ENCODE peak calls at places on chromosomes 11 and 22, in eight cellular contexts. Z, U, F, P, L, K, B and R are unnamed samples.

GRCh38 chr11:12746593-12747097 is 72.4 kb downstream of the TEAD1 start:
- DNase-seq in Z (peak; percentile 93), U (no peak), F (peak; percentile 88), P (peak; percentile 95), L (peak; percentile 29), K (peak; percentile 86), B (no peak), R (peak; percentile 93)

GRCh38 chr11:114290503-114291239 is 5.5 kb upstream of the NNMT start:
- DNase-seq in Z (no peak), U (no peak), F (peak; percentile 59), P (no peak), L (peak; percentile 87), K (no peak), B (no peak), R (peak; percentile 43)

GRCh38 chr11:73072935-73073481 is 69.1 kb downstream of the FCHSD2 start:
- DNase-seq in Z (peak; percentile 12), U (no peak), F (peak; percentile 65), P (no peak), L (peak; percentile 34), K (peak; percentile 19), B (no peak), R (peak; percentile 51)

GRCh38 chr22:20389288-20389687 is 4.7 kb upstream of the ZNF74 start:
- DNase-seq in Z (no peak), U (no peak), F (no peak), P (no peak), L (no peak), K (no peak), B (no peak), R (no peak)

GRCh38 chr11:79113099-79113498 is 327.7 kb downstream of the TENM4 start:
- DNase-seq in Z (no peak), U (no peak), F (peak; percentile 29), P (no peak), L (peak; percentile 14), K (no peak), B (no peak), R (peak; percentile 51)

GRCh38 chr22:19892925-19893324 is 38.3 kb upstream of the GNB1L start:
- DNase-seq in Z (peak; percentile 33), U (no peak), F (no peak), P (no peak), L (no peak), K (no peak), B (no peak), R (no peak)

GRCh38 chr11:66973956-66974585 is 1.0 kb upstream of the C11orf86 start:
- DNase-seq in Z (no peak), U (no peak), F (peak; percentile 56), P (no peak), L (peak; percentile 52), K (no peak), B (no peak), R (peak; percentile 53)

GRCh38 chr22:42270178-42270511 is 308 bp downstream of the TCF20 start:
- DNase-seq in Z (no peak), U (no peak), F (no peak), P (peak; percentile 70), L (no peak), K (no peak), B (no peak), R (no peak)

GRCh38 chr11:60222141-60222540 is 20.8 kb downstream of the MS4A4E start:
- DNase-seq in Z (no peak), U (no peak), F (no peak), P (no peak), L (no peak), K (no peak), B (no peak), R (no peak)

GRCh38 chr22:19149047-19149883 is 827 bp downstream of the GSC2 start:
- DNase-seq in Z (no peak), U (no peak), F (no peak), P (peak; percentile 75), L (no peak), K (no peak), B (no peak), R (no peak)

GRCh38 chr11:88179141-88179540 is 3.9 kb upstream of the RAB38 start:
- DNase-seq in Z (peak; percentile 61), U (no peak), F (no peak), P (no peak), L (peak; percentile 33), K (no peak), B (no peak), R (no peak)

GRCh38 chr11:61671527-61671926 is 8.7 kb upstream of the DAGLA start:
- DNase-seq in Z (no peak), U (no peak), F (no peak), P (peak; percentile 75), L (no peak), K (no peak), B (no peak), R (no peak)

GRCh38 chr11:93542753-93543246 is 391 bp downstream of the SMCO4 start:
- DNase-seq in Z (no peak), U (no peak), F (no peak), P (no peak), L (no peak), K (no peak), B (no peak), R (no peak)

GRCh38 chr11:120462825-120463224 is 48.7 kb upstream of the GRIK4 start:
- DNase-seq in Z (peak; percentile 35), U (no peak), F (no peak), P (no peak), L (no peak), K (no peak), B (no peak), R (no peak)

GRCh38 chr22:36736701-36737320 is 33.3 kb upstream of the CACNG2 start:
- DNase-seq in Z (no peak), U (no peak), F (no peak), P (no peak), L (no peak), K (no peak), B (no peak), R (no peak)

GRCh38 chr11:35553831-35554230 is 28.4 kb upstream of the PAMR1 start:
- DNase-seq in Z (peak; percentile 99), U (peak; percentile 93), F (peak; percentile 60), P (no peak), L (peak; percentile 98), K (no peak), B (no peak), R (peak; percentile 54)

GRCh38 chr11:44518968-44519550 is 46.4 kb upstream of the CD82 start:
- DNase-seq in Z (no peak), U (no peak), F (no peak), P (no peak), L (no peak), K (no peak), B (no peak), R (no peak)

GRCh38 chr22:35708453-35708852 is 9.2 kb upstream of the APOL5 start:
- DNase-seq in Z (peak; percentile 69), U (no peak), F (peak; percentile 60), P (no peak), L (no peak), K (no peak), B (no peak), R (peak; percentile 26)

GRCh38 chr11:72333657-72334056 is 89.7 kb upstream of the PHOX2A start:
- DNase-seq in Z (no peak), U (no peak), F (no peak), P (peak; percentile 89), L (no peak), K (no peak), B (no peak), R (peak; percentile 4)

GRCh38 chr11:87235366-87235765 is 197.6 kb downstream of the TMEM135 start:
- DNase-seq in Z (no peak), U (no peak), F (no peak), P (no peak), L (no peak), K (no peak), B (no peak), R (no peak)

GRCh38 chr11:64355078-64355940 is 3.7 kb upstream of the RPS6KA4 start:
- DNase-seq in Z (peak; percentile 77), U (no peak), F (peak; percentile 87), P (peak; percentile 91), L (peak; percentile 71), K (peak; percentile 93), B (no peak), R (peak; percentile 80)
- TF ChIP-seq CTCF in Z (peak; percentile 91), U (peak; percentile 90), F (peak; percentile 89), P (peak; percentile 76), L (peak; percentile 64), K (peak; percentile 99), B (peak; percentile 66), R (peak; percentile 72)

GRCh38 chr22:48795664-48796063 is 1032.0 kb downstream of the BRD1 start:
- DNase-seq in Z (no peak), U (no peak), F (no peak), P (no peak), L (no peak), K (no peak), B (no peak), R (no peak)
- H3K4me3 ChIP-seq in Z (no peak overlapping the region), U (no peak overlapping the region), F (no peak overlapping the region), P (no peak overlapping the region), L (no peak overlapping the region), K (no peak overlapping the region), B (no peak overlapping the region), R (no peak overlapping the region)

DNA sequence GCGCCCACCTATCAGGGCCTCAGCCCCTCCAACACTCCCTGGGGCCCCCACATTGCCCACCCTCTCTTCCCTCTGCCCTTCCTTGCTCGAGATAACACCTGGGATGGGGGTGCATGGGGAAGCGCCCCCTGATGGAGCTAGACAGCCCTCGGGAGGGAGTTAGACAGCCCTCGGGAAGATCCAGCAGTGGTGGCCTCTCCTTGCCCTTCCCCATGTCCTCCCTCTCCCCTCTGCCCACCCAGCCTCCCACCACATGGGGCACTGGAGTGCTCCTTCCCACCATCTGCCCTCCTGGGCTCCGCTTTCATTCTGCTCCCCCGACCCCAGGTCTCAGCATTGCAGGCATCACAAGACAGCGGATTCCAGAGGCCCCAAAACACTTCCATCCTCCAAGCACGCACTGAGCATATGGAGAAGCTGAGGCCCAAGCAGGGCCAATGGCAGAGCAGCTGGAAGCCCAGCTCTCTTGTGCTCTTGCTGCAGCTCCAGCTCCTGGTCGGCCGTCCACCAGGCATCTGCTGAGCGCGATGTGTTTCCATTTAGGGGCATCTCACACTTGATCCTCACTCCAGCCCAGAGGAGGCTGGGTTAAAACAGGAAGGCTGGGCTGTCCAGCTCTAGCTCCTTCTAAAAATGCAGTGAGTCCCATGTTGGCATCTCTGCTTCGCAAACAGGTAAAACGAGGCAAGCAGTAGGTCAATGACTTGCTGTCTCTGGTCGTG is 65.6 kb downstream of the IGLL1 start:
- DNase-seq in Z (no peak), U (no peak), F (no peak), P (peak; percentile 55), L (no peak), K (no peak), B (no peak), R (no peak)
- TF ChIP-seq CTCF in Z (no peak), U (no peak), F (no peak), P (peak; percentile 26), L (no peak), K (peak; percentile 12), B (no peak), R (no peak)

DNA sequence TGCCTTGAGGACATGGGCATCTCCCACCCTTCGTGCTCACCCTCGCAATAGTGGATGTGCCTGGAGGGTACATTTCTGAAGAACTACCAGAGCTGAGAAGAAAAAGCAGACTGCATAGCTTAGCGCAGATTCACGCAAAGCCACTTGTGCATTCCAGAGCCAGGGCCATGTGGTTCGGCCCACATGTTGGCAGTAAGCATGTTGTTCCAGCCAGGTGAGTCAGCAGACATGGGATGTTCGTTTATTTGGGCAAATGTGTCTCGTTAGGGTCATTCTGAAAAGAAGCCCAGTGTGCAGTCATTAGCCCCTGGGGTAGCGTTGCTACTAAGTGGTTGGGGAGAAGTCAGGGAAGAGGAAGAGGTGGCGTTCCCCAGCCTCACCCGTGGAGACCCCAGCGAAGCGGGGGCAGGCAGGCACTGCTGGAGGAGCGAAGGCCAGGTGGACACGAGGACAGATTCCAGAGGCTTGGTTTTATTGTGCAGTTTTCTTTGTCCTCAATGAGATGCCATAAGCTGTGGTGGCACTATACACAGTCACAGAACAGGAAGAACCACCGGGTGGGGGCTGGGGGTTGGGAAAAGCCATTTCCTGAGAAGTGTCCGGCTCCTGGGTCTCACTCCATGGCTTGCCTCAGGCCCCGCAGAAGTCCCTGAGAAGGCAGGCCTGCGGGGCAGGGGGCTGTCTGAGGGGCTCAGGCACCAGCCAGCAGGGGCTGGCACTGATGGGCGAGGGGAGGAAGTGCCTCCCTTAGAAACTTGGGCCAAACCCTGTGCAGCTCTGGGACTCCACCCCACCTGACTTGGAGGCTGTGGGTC is 5.0 kb downstream of the THY1 start:
- DNase-seq in Z (peak; percentile 96), U (peak; percentile 87), F (peak; percentile 73), P (peak; percentile 40), L (peak; percentile 97), K (no peak), B (no peak), R (peak; percentile 70)
- H3K4me3 ChIP-seq in Z (no peak overlapping the region), U (no peak overlapping the region), F (no peak overlapping the region), P (no peak overlapping the region), L (peak overlapping the region; percentile 30), K (no peak overlapping the region), B (no peak overlapping the region), R (no peak overlapping the region)